ENCODE peak calls at places on chromosomes 1 and 21, in six cellular contexts. J, R, T, G, Y and L are unnamed samples.

GRCh38 chr21:38765056-38765455 is 40.7 kb upstream of the ETS2 start:
- DNase-seq in J (no peak), G (no peak), T (no peak), R (no peak), Y (no peak), L (no peak)

GRCh38 chr1:160291248-160292220 is 6.6 kb upstream of the PEX19 start:
- DNase-seq in R (peak), J (peak), G (peak), T (peak), Y (peak), L (peak)

GRCh38 chr1:27658951-27659496 is 13.0 kb downstream of the IFI6 start:
- DNase-seq in J (peak), G (peak), T (peak), R (no peak), Y (no peak), L (no peak)

GRCh38 chr1:36133484-36133883 is 8.5 kb upstream of the COL8A2 start:
- DNase-seq in T (no peak), Y (no peak), J (no peak), G (peak), R (no peak), L (no peak)

GRCh38 chr1:2911391-2912178 is 109.7 kb upstream of the ACTRT2 start:
- DNase-seq in T (no peak), Y (no peak), J (no peak), G (no peak), R (no peak), L (no peak)

GRCh38 chr1:160675641-160676410 is 29.0 kb upstream of the SLAMF1 start:
- DNase-seq in J (peak), Y (no peak), R (peak), T (peak), G (peak), L (peak)

GRCh38 chr1:181482521-181483083 is 715 bp upstream of the CACNA1E start:
- DNase-seq in J (peak), G (peak), R (peak), T (no peak), Y (no peak), L (no peak)

GRCh38 chr1:67298762-67299161 is 8.9 kb upstream of the IL12RB2 start:
- DNase-seq in R (no peak), J (no peak), Y (no peak), G (no peak), T (no peak), L (no peak)

GRCh38 chr1:18872071-18872611 is 12.7 kb upstream of the TAS1R2 start:
- DNase-seq in T (no peak), G (no peak), Y (no peak), R (no peak), J (no peak), L (no peak)

GRCh38 chr1:246317291-246317690 is 189.8 kb downstream of the SMYD3 start:
- DNase-seq in R (no peak), J (no peak), T (no peak), G (no peak), Y (no peak), L (no peak)

GRCh38 chr1:8567146-8567545 is 249.2 kb downstream of the SLC45A1 start:
- DNase-seq in T (no peak), Y (no peak), G (no peak), R (no peak), J (no peak), L (no peak)

GRCh38 chr1:112618114-112618720 is 724 bp downstream of the ST7L start:
- DNase-seq in T (peak), R (no peak), J (no peak), Y (no peak), G (peak), L (no peak)

GRCh38 chr1:27878787-27879335 is 6.5 kb downstream of the THEMIS2 start:
- DNase-seq in T (no peak), G (no peak), Y (no peak), R (no peak), J (no peak), L (no peak)

GRCh38 chr1:224929335-224930237 is at the start of gene DNAH14:
- DNase-seq in T (no peak), G (peak), J (peak), R (peak), Y (no peak), L (no peak)

GRCh38 chr1:117672756-117673155 is 66.9 kb downstream of the TENT5C start:
- DNase-seq in R (no peak), J (no peak), T (no peak), Y (no peak), G (no peak), L (no peak)

GRCh38 chr1:233105225-233105624 is 154.8 kb downstream of the NTPCR start:
- DNase-seq in Y (no peak), J (no peak), R (no peak), G (peak), T (no peak), L (no peak)

GRCh38 chr1:76142771-76143540 is 68.4 kb downstream of the ST6GALNAC3 start:
- DNase-seq in J (no peak), T (no peak), Y (no peak), R (no peak), G (peak), L (no peak)

GRCh38 chr1:183893561-183894289 is 88.8 kb downstream of the RGL1 start:
- DNase-seq in T (no peak), G (no peak), R (no peak), Y (no peak), J (no peak), L (no peak)

GRCh38 chr1:93177991-93178390 is 2.2 kb downstream of the TMED5 start:
- DNase-seq in J (no peak), T (no peak), R (peak), G (peak), Y (no peak), L (no peak)

GRCh38 chr1:85374160-85374559 is 90.8 kb downstream of the DDAH1 start:
- DNase-seq in J (no peak), T (no peak), G (peak), R (no peak), Y (no peak), L (no peak)

GRCh38 chr1:20538760-20539551 is 13.4 kb upstream of the FAM43B start:
- DNase-seq in R (no peak), J (no peak), G (no peak), Y (no peak), T (no peak), L (no peak)

GRCh38 chr1:159091547-159092397 is 15.2 kb upstream of the AIM2 start:
- DNase-seq in T (no peak), J (no peak), R (no peak), Y (no peak), G (peak), L (no peak)

GRCh38 chr1:16260814-16261213 is 23.8 kb upstream of the CPLANE2 start:
- DNase-seq in Y (no peak), R (no peak), G (no peak), J (no peak), T (no peak), L (no peak)

GRCh38 chr21:31075844-31076243 is 37.6 kb upstream of the KRTAP19-8 start:
- DNase-seq in J (no peak), Y (no peak), G (no peak), T (no peak), R (no peak), L (no peak)

GRCh38 chr1:114011796-114012195 is 32.5 kb downstream of the OLFML3 start:
- DNase-seq in T (no peak), R (no peak), J (no peak), G (no peak), Y (no peak), L (no peak)

GRCh38 chr1:229192031-229192430 is 78.9 kb upstream of the RAB4A start:
- DNase-seq in Y (no peak), R (no peak), T (no peak), G (peak), J (no peak), L (no peak)

GRCh38 chr1:34419662-34420061 is 243.0 kb downstream of the C1orf94 start:
- DNase-seq in R (no peak), J (no peak), G (no peak), T (no peak), Y (no peak), L (no peak)

GRCh38 chr1:118075116-118075515 is 109.9 kb downstream of the SPAG17 start:
- DNase-seq in G (peak), T (no peak), R (no peak), Y (no peak), J (no peak), L (no peak)

GRCh38 chr21:26144026-26144425 is 26.5 kb downstream of the APP start:
- DNase-seq in G (no peak), R (no peak), T (no peak), J (no peak), Y (no peak), L (no peak)

GRCh38 chr1:185721553-185721952 is 12.6 kb upstream of the HMCN1 start:
- DNase-seq in T (no peak), R (no peak), G (no peak), J (no peak), Y (no peak), L (no peak)

GRCh38 chr1:174890024-174890423 is 109.7 kb upstream of the CACYBP start:
- DNase-seq in Y (no peak), R (no peak), G (no peak), J (no peak), T (no peak), L (no peak)

GRCh38 chr1:30294508-30294907 is 428.9 kb downstream of the MATN1 start:
- DNase-seq in J (no peak), G (no peak), T (no peak), Y (no peak), R (no peak), L (peak)

GRCh38 chr1:14968251-14968812 is 185.2 kb upstream of the TMEM51 start:
- DNase-seq in Y (no peak), R (no peak), J (peak), T (no peak), G (peak), L (peak)

GRCh38 chr1:43867946-43868740 is 65.5 kb upstream of the ARTN start:
- DNase-seq in J (no peak), T (no peak), G (peak), Y (no peak), R (no peak), L (no peak)

GRCh38 chr1:45135339-45135738 is 71.1 kb downstream of the ZSWIM5 start:
- DNase-seq in J (no peak), T (no peak), R (no peak), G (no peak), Y (no peak), L (no peak)
- H3K27ac ChIP-seq in J (no peak), T (no peak), R (no peak), G (no peak), Y (no peak), L (no peak)

GRCh38 chr1:23116216-23116836 is 52.3 kb downstream of the LUZP1 start:
- DNase-seq in G (no peak), R (no peak), T (no peak), Y (no peak), J (no peak), L (no peak)
- H3K27ac ChIP-seq in G (no peak), R (peak), T (no peak), Y (no peak), J (no peak), L (no peak)

DNA sequence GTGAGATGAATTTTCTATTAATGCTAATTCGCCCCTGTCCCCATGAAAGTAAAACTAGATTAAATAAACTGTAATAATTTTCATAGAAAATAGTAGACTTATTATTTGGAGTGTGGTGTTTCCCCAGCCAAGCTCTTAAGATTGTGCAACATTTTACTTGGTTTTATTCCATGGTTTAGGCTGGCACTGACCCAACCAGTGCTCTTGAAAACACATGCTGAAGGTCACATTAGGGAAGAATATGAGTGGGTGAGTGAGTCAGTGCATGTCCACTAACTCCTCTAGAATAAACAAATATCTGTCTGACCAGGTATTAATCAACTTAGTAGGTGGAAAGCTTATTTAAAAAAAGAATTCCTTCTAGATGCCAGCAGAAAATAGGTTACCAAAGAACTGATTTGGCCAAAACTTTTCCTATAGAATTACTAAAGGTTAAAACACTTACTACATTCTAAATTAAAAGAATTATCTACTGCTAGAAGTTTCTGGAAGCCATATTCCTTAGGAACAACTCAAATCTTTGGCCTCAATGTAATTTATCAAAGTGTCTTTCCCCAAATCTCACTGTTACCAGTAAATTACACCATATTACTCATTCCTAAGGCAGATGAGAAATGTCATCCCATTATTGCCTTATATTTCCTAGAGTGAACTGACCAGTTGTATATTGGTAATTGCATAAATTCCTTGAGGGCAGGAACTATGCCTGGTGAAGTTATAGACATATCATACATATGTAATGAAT is 89.7 kb upstream of the RGS1 start:
- DNase-seq in T (no peak), J (peak), R (no peak), Y (peak), G (peak), L (peak)
- H3K27ac ChIP-seq in T (no peak), J (peak), R (no peak), Y (peak), G (no peak), L (peak)

GRCh38 chr1:169363046-169363756 is 4.4 kb downstream of the NME7 start:
- DNase-seq in G (peak), T (no peak), R (no peak), Y (no peak), J (no peak), L (no peak)

GRCh38 chr1:169367096-169367685 is 406 bp downstream of the NME7 start:
- DNase-seq in R (no peak), G (no peak), T (no peak), Y (no peak), J (no peak), L (no peak)

GRCh38 chr1:169364948-169365347 is 2.6 kb downstream of the NME7 start:
- DNase-seq in R (no peak), J (no peak), T (no peak), G (no peak), Y (no peak), L (no peak)

GRCh38 chr1:169360415-169360814 is 7.2 kb downstream of the NME7 start:
- DNase-seq in G (no peak), Y (no peak), T (no peak), J (no peak), R (no peak), L (no peak)

DNA sequence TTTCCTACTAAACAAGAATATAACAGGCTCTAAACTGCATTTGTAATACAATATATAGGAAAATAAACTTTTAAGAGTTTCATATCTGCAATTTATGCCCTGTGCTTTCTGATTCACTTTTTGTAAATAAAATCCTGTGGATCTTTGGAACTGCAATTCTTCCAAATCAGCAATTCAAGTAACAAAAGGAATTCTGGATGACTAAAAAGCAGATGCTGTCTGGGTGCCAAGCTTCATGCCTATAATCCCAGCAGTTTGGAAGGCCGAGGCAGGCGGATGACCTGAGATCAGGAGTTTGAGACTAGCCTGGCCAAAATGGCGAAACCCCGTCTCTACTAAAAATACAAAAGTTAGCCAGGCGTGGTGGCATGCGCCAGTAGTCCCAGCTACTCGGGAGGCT is 6.3 kb downstream of the NME7 start:
- DNase-seq in R (no peak), T (no peak), J (no peak), Y (no peak), G (peak), L (no peak)
- H3K27ac ChIP-seq in R (no peak), T (no peak), J (no peak), Y (no peak), G (no peak), L (no peak)